ENCODE peak calls at places on chromosomes 4 and X, in six cellular contexts. Y is pancreas; I is esophagus squamous epithelium; K is neural progenitor cell; R is HCT116; L is CD4-positive, CD25-positive, alpha-beta regulatory T cell. M is an unnamed sample. For H3K4me1, the result is how much of the 10 kb centered on the place peaks cover.

GRCh38 chr4:37430718-37431416 is 186.3 kb downstream of the NWD2 start:
- DNase-seq in Y (no peak), R (no peak), L (no peak), K (no peak), I (no peak), M (no peak)

GRCh38 chr4:137749466-137749865 is 217.2 kb upstream of the PCDH18 start:
- DNase-seq in I (no peak), Y (no peak), K (no peak), R (no peak), L (no peak), M (no peak)

GRCh38 chrX:65903750-65904149 is 136.1 kb downstream of the VSIG4 start:
- DNase-seq in L (no peak), R (no peak), K (no peak), Y (no peak), I (no peak), M (no peak)

GRCh38 chr4:27087306-27088045 is 226.8 kb downstream of the STIM2 start:
- DNase-seq in Y (no peak), K (no peak), R (no peak), L (no peak), I (no peak), M (no peak)

GRCh38 chr4:15649914-15650545 is 5.1 kb downstream of the FBXL5 start:
- DNase-seq in K (peak), Y (peak), L (peak), R (peak), I (no peak), M (peak)

GRCh38 chrX:74230094-74230493 is 73.9 kb upstream of the ZCCHC13 start:
- DNase-seq in L (no peak), R (no peak), I (no peak), K (no peak), Y (no peak), M (no peak)

GRCh38 chrX:2693526-2694002 is 2.5 kb downstream of the CD99 start:
- DNase-seq in I (no peak), L (no peak), K (no peak), Y (no peak), R (no peak), M (peak)

GRCh38 chr4:148017801-148018200 is 285.9 kb downstream of the ARHGAP10 start:
- DNase-seq in K (no peak), I (no peak), L (no peak), R (no peak), Y (no peak), M (no peak)

GRCh38 chr4:128353791-128354190 is 66.2 kb upstream of the PGRMC2 start:
- DNase-seq in R (no peak), K (no peak), Y (no peak), I (no peak), L (no peak), M (no peak)

GRCh38 chr4:84499065-84499982 is at the start of gene NKX6-1:
- DNase-seq in L (no peak), Y (peak), I (peak), R (peak), K (peak), M (no peak)

GRCh38 chr4:24637173-24637572 is 52.8 kb upstream of the DHX15 start:
- DNase-seq in L (no peak), I (no peak), R (no peak), Y (no peak), K (no peak), M (no peak)

GRCh38 chr4:111542056-111542455 is 603.2 kb upstream of the FAM241A start:
- DNase-seq in I (no peak), K (no peak), L (no peak), Y (no peak), R (no peak), M (no peak)

GRCh38 chr4:69787879-69788278 is 27.5 kb upstream of the SULT1B1 start:
- DNase-seq in I (no peak), L (no peak), K (no peak), Y (no peak), R (no peak), M (no peak)

GRCh38 chr4:128862608-128863313 is 53.3 kb downstream of the JADE1 start:
- DNase-seq in K (peak), L (peak), I (no peak), R (no peak), Y (no peak), M (peak)

GRCh38 chrX:46686003-46686645 is 72.8 kb downstream of the SLC9A7 start:
- DNase-seq in R (peak), L (peak), I (no peak), Y (no peak), K (peak), M (peak)

GRCh38 chrX:15515931-15516330 is 15.3 kb downstream of the BMX start:
- DNase-seq in L (no peak), R (no peak), K (no peak), Y (no peak), I (no peak), M (no peak)

GRCh38 chrX:70476166-70476933 is 31.7 kb downstream of the DLG3 start:
- DNase-seq in L (no peak), K (no peak), I (no peak), Y (no peak), R (no peak), M (no peak)

GRCh38 chrX:150944233-150944632 is 38.9 kb upstream of the HMGB3 start:
- DNase-seq in R (no peak), Y (no peak), K (no peak), L (no peak), I (no peak), M (no peak)

GRCh38 chr4:168511780-168512467 is 15.1 kb downstream of the PALLD start:
- DNase-seq in Y (no peak), L (peak), I (no peak), K (no peak), R (no peak), M (peak)

GRCh38 chr4:95220205-95221175 is 328.3 kb downstream of the UNC5C start:
- DNase-seq in L (no peak), R (no peak), K (no peak), I (no peak), Y (no peak), M (no peak)

GRCh38 chr4:149708513-149709175 is 107.0 kb downstream of the IQCM start:
- DNase-seq in R (peak), K (no peak), I (no peak), L (no peak), Y (no peak), M (no peak)

GRCh38 chrX:50920132-50920531 is 9.6 kb downstream of the BMP15 start:
- DNase-seq in I (no peak), L (no peak), K (peak), Y (no peak), R (no peak), M (no peak)

GRCh38 chrX:46574941-46575381 is 1.4 kb downstream of the CHST7 start:
- DNase-seq in L (peak), R (no peak), K (peak), I (no peak), Y (no peak), M (peak)

GRCh38 chrX:124395145-124395858 is 48.9 kb downstream of the SH2D1A start:
- DNase-seq in I (no peak), Y (no peak), K (no peak), L (no peak), R (no peak), M (peak)

GRCh38 chrX:70262952-70263567 is 3.1 kb upstream of the P2RY4 start:
- DNase-seq in I (no peak), R (no peak), Y (no peak), K (peak), L (no peak), M (peak)

GRCh38 chrX:8042304-8042703 is 115.1 kb upstream of the PNPLA4 start:
- DNase-seq in L (no peak), Y (no peak), I (no peak), K (peak), R (no peak), M (no peak)

GRCh38 chr4:184309241-184310170 is 91.8 kb upstream of the ENPP6 start:
- DNase-seq in Y (no peak), I (no peak), R (no peak), L (no peak), K (no peak), M (peak)

GRCh38 chr4:3261411-3262207 is 12.7 kb downstream of the MSANTD1 start:
- DNase-seq in I (no peak), R (no peak), L (no peak), Y (no peak), K (peak), M (no peak)

GRCh38 chr4:9962611-9963314 is 58.5 kb downstream of the SLC2A9 start:
- DNase-seq in I (no peak), R (no peak), Y (no peak), L (no peak), K (no peak), M (no peak)

GRCh38 chr4:72857216-72857615 is 212.3 kb downstream of the COX18 start:
- DNase-seq in Y (no peak), I (no peak), L (no peak), K (no peak), R (no peak), M (no peak)

GRCh38 chr4:110869114-110869513 is 246.2 kb upstream of the PITX2 start:
- DNase-seq in R (no peak), K (no peak), Y (no peak), L (no peak), I (no peak), M (no peak)

GRCh38 chrX:130826249-130826648 is 76.8 kb downstream of the ENOX2 start:
- DNase-seq in Y (no peak), K (no peak), L (no peak), R (no peak), I (no peak), M (no peak)

GRCh38 chr4:8090312-8090711 is 68.3 kb downstream of the ABLIM2 start:
- DNase-seq in I (no peak), K (no peak), L (no peak), Y (no peak), R (no peak), M (no peak)

GRCh38 chr4:19850909-19851308 is 400.8 kb upstream of the SLIT2 start:
- DNase-seq in R (peak), I (no peak), K (no peak), Y (no peak), L (no peak), M (no peak)

GRCh38 chrX:144335402-144335801 is 451.5 kb downstream of the UBE2NL start:
- DNase-seq in R (no peak), L (no peak), K (peak), Y (no peak), I (no peak), M (no peak)

GRCh38 chrX:12080265-12080664 is 58.0 kb upstream of the FRMPD4 start:
- DNase-seq in Y (no peak), K (peak), I (no peak), L (no peak), R (no peak), M (no peak)

GRCh38 chr4:77927991-77928925 is 65.6 kb downstream of the MRPL1 start:
- DNase-seq in L (no peak), R (no peak), I (no peak), K (no peak), Y (no peak), M (no peak)

GRCh38 chr4:33104190-33104773 is 2384.1 kb downstream of the PCDH7 start:
- DNase-seq in K (no peak), I (no peak), R (no peak), Y (no peak), L (no peak), M (no peak)
- H3K27ac ChIP-seq in K (no peak), I (no peak), R (no peak), Y (no peak), L (no peak), M (no peak)

DNA sequence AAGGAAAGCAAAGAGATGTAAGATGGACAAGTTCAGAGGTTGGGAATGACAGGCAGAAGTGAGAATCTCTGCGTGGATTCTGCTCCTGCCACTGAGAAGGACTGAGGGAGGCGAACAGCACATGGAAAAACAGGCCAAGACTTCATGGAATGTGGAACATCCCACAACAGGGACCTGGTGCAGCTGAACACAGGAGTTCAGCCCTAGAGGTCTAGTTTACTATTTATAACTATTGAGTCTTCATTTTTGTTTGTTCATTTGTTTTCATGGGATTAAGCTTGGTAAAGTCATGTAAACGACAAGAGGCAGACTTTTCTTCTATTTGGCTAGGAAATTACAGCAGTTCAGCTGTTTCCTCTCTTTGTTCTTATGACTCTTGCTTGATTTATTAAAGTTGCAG is 234.5 kb downstream of the MAML3 start:
- DNase-seq in K (no peak), R (no peak), L (no peak), I (no peak), Y (no peak), M (no peak)
- H3K4me1 ChIP-seq in K (under half), R (under half), L (under half), I (under half), Y (half or more), M (under half)

GRCh38 chrX:110132450-110133114 is 129.7 kb downstream of the TMEM164 start:
- DNase-seq in I (no peak), Y (no peak), L (no peak), K (no peak), R (no peak), M (no peak)
- H3K27ac ChIP-seq in I (no peak), Y (no peak), L (no peak), K (no peak), R (no peak), M (no peak)

GRCh38 chr4:80065601-80066000 is 7.4 kb downstream of the ANTXR2 start:
- DNase-seq in L (no peak), K (no peak), Y (no peak), R (no peak), I (no peak), M (no peak)
- H3K4me1 ChIP-seq in L (half or more), K (under half), Y (under half), R (under half), I (under half), M (half or more)

GRCh38 chr4:173332963-173333657 is 1.0 kb downstream of the HMGB2 start:
- DNase-seq in Y (no peak), R (no peak), L (no peak), I (no peak), K (no peak), M (no peak)
- H3K27ac ChIP-seq in Y (no peak), R (peak), L (peak), I (peak), K (peak), M (peak)

GRCh38 chr4:151605215-151605614 is 155.6 kb downstream of the GATB start:
- DNase-seq in K (no peak), I (no peak), L (no peak), Y (no peak), R (no peak), M (no peak)

GRCh38 chr4:151606061-151606460 is 154.7 kb downstream of the GATB start:
- DNase-seq in K (no peak), I (no peak), Y (no peak), R (no peak), L (no peak), M (no peak)

GRCh38 chr4:151600432-151600831 is 160.4 kb downstream of the GATB start:
- DNase-seq in R (no peak), Y (no peak), I (no peak), K (no peak), L (no peak), M (no peak)

GRCh38 chr4:151603377-151603776 is 157.4 kb downstream of the GATB start:
- DNase-seq in K (no peak), L (no peak), I (no peak), R (no peak), Y (no peak), M (no peak)

GRCh38 chr4:151604238-151604637 is 156.6 kb downstream of the GATB start:
- DNase-seq in I (no peak), K (no peak), Y (no peak), R (no peak), L (no peak), M (no peak)
- H3K4me1 ChIP-seq in I (under half), K (under half), Y (under half), R (under half), L (under half), M (under half)

DNA sequence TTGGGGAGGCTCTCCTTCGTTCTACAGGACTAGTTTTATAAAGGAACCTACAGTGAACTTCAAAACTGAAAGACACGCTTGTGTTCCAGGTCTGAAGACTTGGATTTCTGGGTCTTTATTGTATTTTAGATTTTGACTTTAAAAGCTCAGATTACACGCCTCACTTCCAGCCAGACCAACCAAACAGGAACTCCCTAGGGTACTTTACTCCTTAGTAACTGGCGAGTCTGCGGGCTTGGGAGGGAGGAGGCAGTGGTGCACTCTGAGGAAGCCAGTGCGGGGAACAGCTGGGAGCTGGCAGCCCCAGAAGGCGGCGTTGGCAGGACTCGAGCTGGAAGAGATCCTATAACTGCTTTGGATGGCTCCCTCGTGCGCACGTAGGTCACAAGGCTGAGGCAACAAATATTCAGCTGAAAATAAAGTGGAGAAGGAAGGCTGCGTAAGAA is 388 bp upstream of the PHKA1 start:
- DNase-seq in R (peak), I (no peak), L (no peak), K (peak), Y (peak), M (no peak)
- H3K27ac ChIP-seq in R (peak), I (peak), L (no peak), K (no peak), Y (peak), M (no peak)

GRCh38 chrX:97401154-97401553 is 517.4 kb downstream of the RPA4 start:
- DNase-seq in Y (no peak), L (no peak), K (no peak), I (no peak), R (no peak), M (no peak)

GRCh38 chrX:97399400-97399799 is 515.7 kb downstream of the RPA4 start:
- DNase-seq in Y (no peak), L (no peak), I (no peak), K (no peak), R (no peak), M (no peak)

GRCh38 chrX:97397371-97397770 is 513.7 kb downstream of the RPA4 start:
- DNase-seq in R (no peak), L (no peak), K (no peak), Y (no peak), I (no peak), M (no peak)

GRCh38 chrX:97400492-97400891 is 516.8 kb downstream of the RPA4 start:
- DNase-seq in R (no peak), L (no peak), I (no peak), K (no peak), Y (no peak), M (no peak)

GRCh38 chrX:97398030-97398551 is 514.4 kb downstream of the RPA4 start:
- DNase-seq in K (no peak), I (no peak), Y (no peak), R (no peak), L (no peak), M (no peak)
- H3K4me1 ChIP-seq in K (under half), I (under half), Y (under half), R (under half), L (under half), M (under half)

M was measured in CD4-positive, alpha-beta memory T cell.